ENCODE peak calls at places on chromosomes 16 and 17, in ten cellular contexts. One of them, this sample, is unnamed.

GRCh38 chr17:78019367-78019975 is 61.0 kb downstream of the TNRC6C start:
- DNase-seq in astrocyte of the spinal cord: peak
- DNase-seq in mesenteric fat pad: no peak
- DNase-seq in Karpas-422: peak
- DNase-seq in GOT3: no peak
- DNase-seq in left cardiac atrium: no peak
- DNase-seq in NCI-H2029: no peak
- DNase-seq in T-helper 2 cell: no peak
- DNase-seq in substantia nigra: no peak
- DNase-seq in GM12864: peak
- DNase-seq in this sample: no peak

GRCh38 chr17:82791532-82791931 is 39.7 kb downstream of the TBCD start:
- DNase-seq in GOT3: no peak
- DNase-seq in left cardiac atrium: no peak
- DNase-seq in astrocyte of the spinal cord: peak
- DNase-seq in Karpas-422: no peak
- DNase-seq in mesenteric fat pad: no peak
- DNase-seq in T-helper 2 cell: no peak
- DNase-seq in GM12864: no peak
- DNase-seq in substantia nigra: no peak
- DNase-seq in NCI-H2029: no peak
- DNase-seq in this sample: no peak

GRCh38 chr17:48804936-48805411 is 12.1 kb downstream of the TTLL6 start:
- DNase-seq in left cardiac atrium: peak
- DNase-seq in GM12864: no peak
- DNase-seq in substantia nigra: peak
- DNase-seq in GOT3: no peak
- DNase-seq in NCI-H2029: no peak
- DNase-seq in Karpas-422: peak
- DNase-seq in astrocyte of the spinal cord: peak
- DNase-seq in mesenteric fat pad: no peak
- DNase-seq in T-helper 2 cell: peak
- DNase-seq in this sample: peak

GRCh38 chr16:89598199-89598598 is 15.2 kb upstream of the DPEP1 start:
- DNase-seq in Karpas-422: peak
- DNase-seq in astrocyte of the spinal cord: no peak
- DNase-seq in mesenteric fat pad: no peak
- DNase-seq in T-helper 2 cell: no peak
- DNase-seq in GM12864: no peak
- DNase-seq in GOT3: no peak
- DNase-seq in NCI-H2029: no peak
- DNase-seq in left cardiac atrium: no peak
- DNase-seq in substantia nigra: no peak
- DNase-seq in this sample: no peak

GRCh38 chr16:71626018-71626857 is at the start of gene MARVELD3:
- DNase-seq in NCI-H2029: peak
- DNase-seq in mesenteric fat pad: no peak
- DNase-seq in T-helper 2 cell: peak
- DNase-seq in Karpas-422: no peak
- DNase-seq in GM12864: no peak
- DNase-seq in substantia nigra: no peak
- DNase-seq in astrocyte of the spinal cord: no peak
- DNase-seq in left cardiac atrium: no peak
- DNase-seq in GOT3: no peak
- DNase-seq in this sample: no peak

GRCh38 chr16:49859139-49859947 is 3.4 kb upstream of the ZNF423 start:
- DNase-seq in mesenteric fat pad: no peak
- DNase-seq in astrocyte of the spinal cord: no peak
- DNase-seq in GOT3: no peak
- DNase-seq in Karpas-422: peak
- DNase-seq in GM12864: no peak
- DNase-seq in substantia nigra: no peak
- DNase-seq in left cardiac atrium: peak
- DNase-seq in T-helper 2 cell: no peak
- DNase-seq in NCI-H2029: no peak
- DNase-seq in this sample: peak

GRCh38 chr16:65069766-65070165 is 52.1 kb downstream of the CDH11 start:
- DNase-seq in NCI-H2029: no peak
- DNase-seq in left cardiac atrium: no peak
- DNase-seq in T-helper 2 cell: no peak
- DNase-seq in substantia nigra: no peak
- DNase-seq in astrocyte of the spinal cord: no peak
- DNase-seq in Karpas-422: no peak
- DNase-seq in GOT3: no peak
- DNase-seq in GM12864: no peak
- DNase-seq in mesenteric fat pad: no peak
- DNase-seq in this sample: no peak

GRCh38 chr17:39156491-39156890 is 5.1 kb upstream of the PLXDC1 start:
- DNase-seq in mesenteric fat pad: no peak
- DNase-seq in Karpas-422: no peak
- DNase-seq in T-helper 2 cell: no peak
- DNase-seq in left cardiac atrium: no peak
- DNase-seq in GOT3: no peak
- DNase-seq in NCI-H2029: no peak
- DNase-seq in GM12864: no peak
- DNase-seq in astrocyte of the spinal cord: no peak
- DNase-seq in substantia nigra: no peak
- DNase-seq in this sample: no peak

GRCh38 chr17:45346255-45347015 is 29.6 kb upstream of the MAP3K14 start:
- DNase-seq in GOT3: no peak
- DNase-seq in mesenteric fat pad: peak
- DNase-seq in substantia nigra: peak
- DNase-seq in T-helper 2 cell: no peak
- DNase-seq in GM12864: no peak
- DNase-seq in Karpas-422: no peak
- DNase-seq in astrocyte of the spinal cord: peak
- DNase-seq in left cardiac atrium: peak
- DNase-seq in NCI-H2029: no peak
- DNase-seq in this sample: no peak

GRCh38 chr17:50513501-50513900 is 5.3 kb downstream of the MYCBPAP start:
- DNase-seq in GOT3: no peak
- DNase-seq in left cardiac atrium: no peak
- DNase-seq in substantia nigra: no peak
- DNase-seq in NCI-H2029: no peak
- DNase-seq in Karpas-422: no peak
- DNase-seq in mesenteric fat pad: no peak
- DNase-seq in astrocyte of the spinal cord: no peak
- DNase-seq in GM12864: no peak
- DNase-seq in T-helper 2 cell: no peak
- DNase-seq in this sample: no peak

GRCh38 chr17:62566996-62567578 is 60.4 kb upstream of the MRC2 start:
- DNase-seq in T-helper 2 cell: no peak
- DNase-seq in mesenteric fat pad: no peak
- DNase-seq in left cardiac atrium: no peak
- DNase-seq in astrocyte of the spinal cord: no peak
- DNase-seq in NCI-H2029: no peak
- DNase-seq in GM12864: no peak
- DNase-seq in GOT3: no peak
- DNase-seq in Karpas-422: peak
- DNase-seq in substantia nigra: no peak
- DNase-seq in this sample: no peak

GRCh38 chr16:69798466-69798865 is 36.3 kb downstream of the WWP2 start:
- DNase-seq in left cardiac atrium: no peak
- DNase-seq in T-helper 2 cell: no peak
- DNase-seq in Karpas-422: no peak
- DNase-seq in GOT3: no peak
- DNase-seq in NCI-H2029: no peak
- DNase-seq in GM12864: no peak
- DNase-seq in mesenteric fat pad: no peak
- DNase-seq in substantia nigra: peak
- DNase-seq in astrocyte of the spinal cord: peak
- DNase-seq in this sample: no peak

GRCh38 chr16:57446530-57447141 is 549 bp downstream of the CIAPIN1 start:
- DNase-seq in NCI-H2029: peak
- DNase-seq in GOT3: no peak
- DNase-seq in T-helper 2 cell: peak
- DNase-seq in substantia nigra: no peak
- DNase-seq in GM12864: no peak
- DNase-seq in astrocyte of the spinal cord: peak
- DNase-seq in Karpas-422: peak
- DNase-seq in left cardiac atrium: peak
- DNase-seq in mesenteric fat pad: no peak
- DNase-seq in this sample: peak

GRCh38 chr16:977096-977701 is 4.4 kb upstream of the SOX8 start:
- DNase-seq in astrocyte of the spinal cord: no peak
- DNase-seq in Karpas-422: no peak
- DNase-seq in left cardiac atrium: no peak
- DNase-seq in substantia nigra: peak
- DNase-seq in NCI-H2029: no peak
- DNase-seq in GOT3: no peak
- DNase-seq in T-helper 2 cell: no peak
- DNase-seq in GM12864: no peak
- DNase-seq in mesenteric fat pad: no peak
- DNase-seq in this sample: peak

This sample was measured in aorta.